ENCODE peak calls at places on chromosome 1, in six cellular contexts. S, F, J, X, H and V are unnamed samples.

GRCh38 chr1:203672354-203672753 is 45.7 kb downstream of the ATP2B4 start:
- DNase-seq in J (no peak), H (peak), S (no peak), X (no peak), F (no peak), V (no peak)

GRCh38 chr1:13900583-13900982 is 200.6 kb downstream of the PRDM2 start:
- DNase-seq in X (no peak), S (no peak), H (no peak), J (no peak), F (no peak), V (no peak)

GRCh38 chr1:212106286-212106792 is 70.8 kb downstream of the DTL start:
- DNase-seq in S (no peak), F (no peak), J (no peak), X (no peak), H (no peak), V (no peak)

GRCh38 chr1:63777286-63777685 is 3.5 kb downstream of the ROR1 start:
- DNase-seq in X (no peak), J (no peak), H (no peak), F (no peak), S (no peak), V (no peak)

GRCh38 chr1:226496616-226497015 is 51.9 kb upstream of the STUM start:
- DNase-seq in F (no peak), H (no peak), J (no peak), X (peak), S (no peak), V (no peak)

GRCh38 chr1:86517336-86517735 is 29.5 kb upstream of the CLCA4 start:
- DNase-seq in F (no peak), S (peak), X (no peak), H (no peak), J (no peak), V (no peak)

GRCh38 chr1:189678779-189679178 is 798.9 kb downstream of the BRINP3 start:
- DNase-seq in X (no peak), F (no peak), S (no peak), J (no peak), H (no peak), V (no peak)

GRCh38 chr1:227356582-227357228 is 38.4 kb upstream of the CDC42BPA start:
- DNase-seq in X (peak), J (no peak), F (peak), S (peak), H (no peak), V (no peak)

GRCh38 chr1:19115082-19115808 is 94.8 kb downstream of the UBR4 start:
- DNase-seq in J (no peak), F (no peak), S (no peak), X (no peak), H (no peak), V (no peak)
- TF ChIP-seq CTCF in J (no peak), F (no peak), S (no peak), X (no peak), H (no peak), V (no peak)

GRCh38 chr1:113250161-113250560 is 140.2 kb upstream of the MAGI3 start:
- DNase-seq in F (no peak), X (no peak), H (no peak), J (no peak), S (no peak), V (no peak)
- H3K4me3 ChIP-seq in F (no peak), X (no peak), H (no peak), J (no peak), S (no peak), V (no peak)

GRCh38 chr1:69077198-69077597 is 490.5 kb upstream of the LRRC7 start:
- DNase-seq in F (no peak), J (no peak), H (no peak), S (no peak), X (no peak), V (no peak)
- TF ChIP-seq POLR2A in F (no peak), J (no peak), H (no peak), S (no peak), X (no peak), V (no peak)

DNA sequence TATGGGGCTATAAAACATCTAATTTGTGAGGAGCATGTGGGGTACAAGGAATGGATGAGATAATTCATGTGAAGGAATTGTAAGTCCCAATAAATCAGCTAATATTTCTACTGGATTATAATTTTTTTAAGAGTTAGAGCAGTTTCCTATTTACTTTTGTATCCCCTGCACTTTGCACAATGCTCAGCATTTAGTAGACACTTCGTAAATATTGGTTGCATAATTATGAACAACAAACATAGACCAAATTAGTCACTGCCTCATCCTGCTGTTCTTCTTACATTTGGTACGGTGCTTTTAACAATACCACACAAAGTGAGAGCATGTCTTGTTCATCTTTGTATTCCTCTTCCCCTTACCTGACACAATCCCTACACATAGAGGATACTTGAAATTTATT is 27.1 kb upstream of the RRP15 start:
- DNase-seq in X (no peak), H (no peak), S (no peak), F (no peak), J (no peak), V (no peak)
- TF ChIP-seq CTCF in X (no peak), H (no peak), S (no peak), F (no peak), J (no peak), V (no peak)

GRCh38 chr1:240091201-240091600 is 482 bp upstream of the FMN2 start:
- DNase-seq in J (no peak), H (no peak), X (no peak), S (no peak), F (no peak), V (no peak)
- H3K4me3 ChIP-seq in J (peak), H (no peak), X (peak), S (no peak), F (peak), V (peak)